ENCODE peak calls at places on chromosomes 7 and 10, in five cellular contexts. One of them, this sample, is unnamed.

GRCh38 chr7:13111230-13111629 is 423.8 kb downstream of the ARL4A start:
- DNase-seq in GM12878: no peak
- DNase-seq in H1: no peak
- DNase-seq in NT2/D1: no peak
- DNase-seq in HepG2: no peak
- DNase-seq in this sample: no peak

GRCh38 chr7:17054206-17054605 is 172.4 kb upstream of the AGR3 start:
- DNase-seq in GM12878: no peak
- DNase-seq in H1: no peak
- DNase-seq in NT2/D1: no peak
- DNase-seq in HepG2: no peak
- DNase-seq in this sample: no peak

GRCh38 chr10:77641344-77641743 is 3.7 kb upstream of the KCNMA1 start:
- DNase-seq in GM12878: no peak
- DNase-seq in H1: no peak
- DNase-seq in NT2/D1: no peak
- DNase-seq in HepG2: no peak
- DNase-seq in this sample: no peak

GRCh38 chr10:109187677-109188076 is 735.6 kb downstream of the XPNPEP1 start:
- DNase-seq in GM12878: no peak
- DNase-seq in H1: no peak
- DNase-seq in NT2/D1: no peak
- DNase-seq in HepG2: no peak
- DNase-seq in this sample: no peak

GRCh38 chr10:61992059-61992460 is 90.6 kb downstream of the ARID5B start:
- DNase-seq in GM12878: no peak
- DNase-seq in H1: no peak
- DNase-seq in NT2/D1: no peak
- DNase-seq in HepG2: no peak
- DNase-seq in this sample: no peak

GRCh38 chr7:30931927-30932540 is 20.4 kb downstream of the AQP1 start:
- DNase-seq in GM12878: no peak
- DNase-seq in H1: no peak
- DNase-seq in NT2/D1: no peak
- DNase-seq in HepG2: no peak
- DNase-seq in this sample: no peak

GRCh38 chr10:47081264-47081663 is 170.0 kb downstream of the PTPN20 start:
- DNase-seq in GM12878: no peak
- DNase-seq in H1: no peak
- DNase-seq in NT2/D1: no peak
- DNase-seq in HepG2: no peak
- DNase-seq in this sample: no peak

GRCh38 chr10:3852147-3852904 is 67.3 kb upstream of the KLF6 start:
- DNase-seq in GM12878: peak
- DNase-seq in H1: peak
- DNase-seq in NT2/D1: peak
- DNase-seq in HepG2: peak
- DNase-seq in this sample: peak

GRCh38 chr10:43200538-43201390 is 62.5 kb downstream of the CSGALNACT2 start:
- DNase-seq in GM12878: no peak
- DNase-seq in H1: no peak
- DNase-seq in NT2/D1: no peak
- DNase-seq in HepG2: no peak
- DNase-seq in this sample: no peak

GRCh38 chr7:862157-862556 is 14.2 kb upstream of the GET4 start:
- DNase-seq in GM12878: no peak
- DNase-seq in H1: no peak
- DNase-seq in NT2/D1: no peak
- DNase-seq in HepG2: no peak
- DNase-seq in this sample: no peak

GRCh38 chr10:131206136-131206995 is 105.2 kb downstream of the TCERG1L start:
- DNase-seq in GM12878: no peak
- DNase-seq in H1: no peak
- DNase-seq in NT2/D1: no peak
- DNase-seq in HepG2: no peak
- DNase-seq in this sample: no peak

GRCh38 chr10:16756561-16757221 is 60.5 kb downstream of the RSU1 start:
- DNase-seq in GM12878: no peak
- DNase-seq in H1: no peak
- DNase-seq in NT2/D1: no peak
- DNase-seq in HepG2: no peak
- DNase-seq in this sample: no peak

GRCh38 chr7:21364838-21365267 is 63.0 kb upstream of the SP4 start:
- DNase-seq in GM12878: no peak
- DNase-seq in H1: no peak
- DNase-seq in NT2/D1: no peak
- DNase-seq in HepG2: peak
- DNase-seq in this sample: no peak

DNA sequence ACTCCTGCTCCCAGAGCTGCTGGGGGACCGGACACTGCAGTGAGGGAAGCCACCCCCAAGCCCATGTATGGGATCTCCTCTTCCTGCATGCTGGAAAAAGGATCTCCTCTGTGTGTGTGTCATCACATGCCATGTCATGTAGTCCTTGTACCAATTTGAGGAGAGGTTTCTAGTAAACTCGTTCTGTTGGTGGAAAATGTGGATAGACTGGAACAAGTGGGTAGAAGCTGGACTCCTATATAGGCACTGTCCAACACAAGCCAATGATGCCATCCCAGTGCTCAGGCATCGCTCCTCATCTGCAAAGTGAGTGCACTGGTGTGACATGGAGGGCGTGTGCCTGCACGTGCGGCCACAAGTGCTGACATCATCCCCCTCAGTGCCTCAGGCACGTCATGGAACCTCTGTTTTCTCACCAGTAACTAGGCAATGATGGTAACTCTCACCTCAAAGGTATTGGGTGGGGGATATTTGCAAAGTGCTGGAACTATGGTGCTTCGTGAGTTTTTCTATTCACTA is 19.3 kb downstream of the MYO1G start:
- DNase-seq in GM12878: no peak
- DNase-seq in H1: no peak
- DNase-seq in NT2/D1: no peak
- DNase-seq in HepG2: no peak
- DNase-seq in this sample: no peak
- TF ChIP-seq SUZ12 in GM12878: no peak
- TF ChIP-seq SUZ12 in H1: no peak
- TF ChIP-seq SUZ12 in NT2/D1: no peak
- TF ChIP-seq SUZ12 in HepG2: no peak
- TF ChIP-seq SUZ12 in this sample: no peak

GRCh38 chr7:8176370-8177081 is 85.4 kb downstream of the ICA1 start:
- DNase-seq in GM12878: peak
- DNase-seq in H1: no peak
- DNase-seq in NT2/D1: no peak
- DNase-seq in HepG2: no peak
- DNase-seq in this sample: no peak
- TF ChIP-seq SUZ12 in GM12878: no peak
- TF ChIP-seq SUZ12 in H1: no peak
- TF ChIP-seq SUZ12 in NT2/D1: no peak
- TF ChIP-seq SUZ12 in HepG2: no peak
- TF ChIP-seq SUZ12 in this sample: no peak

GRCh38 chr7:49022448-49022847 is 98.1 kb downstream of the CDC14C start:
- DNase-seq in GM12878: no peak
- DNase-seq in H1: no peak
- DNase-seq in NT2/D1: no peak
- DNase-seq in HepG2: no peak
- DNase-seq in this sample: no peak
- TF ChIP-seq SUZ12 in GM12878: no peak
- TF ChIP-seq SUZ12 in H1: no peak
- TF ChIP-seq SUZ12 in NT2/D1: no peak
- TF ChIP-seq SUZ12 in HepG2: no peak
- TF ChIP-seq SUZ12 in this sample: no peak

DNA sequence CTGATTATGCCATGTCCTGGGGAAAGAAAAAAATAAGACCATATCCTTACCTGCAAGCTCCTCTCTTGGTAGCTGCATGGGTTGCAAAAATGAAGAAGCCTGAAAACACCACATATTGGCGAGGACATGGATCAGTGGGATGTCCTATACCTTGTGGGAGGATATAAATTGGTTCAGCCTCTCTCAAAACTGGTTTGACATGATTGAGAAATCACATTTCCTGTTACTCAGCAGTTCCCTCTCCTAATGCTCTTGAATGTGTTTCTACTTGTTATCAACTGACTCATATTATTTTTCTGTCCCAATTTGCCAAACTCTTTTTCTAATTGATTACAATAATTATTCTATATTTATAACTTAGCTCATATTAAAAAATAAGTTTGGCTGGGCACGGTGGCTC is 380.2 kb downstream of the EXOC4 start:
- DNase-seq in GM12878: no peak
- DNase-seq in H1: no peak
- DNase-seq in NT2/D1: no peak
- DNase-seq in HepG2: no peak
- DNase-seq in this sample: no peak
- TF ChIP-seq SUZ12 in GM12878: no peak
- TF ChIP-seq SUZ12 in H1: no peak
- TF ChIP-seq SUZ12 in NT2/D1: no peak
- TF ChIP-seq SUZ12 in HepG2: no peak
- TF ChIP-seq SUZ12 in this sample: no peak

GRCh38 chr10:21314906-21315305 is 210.6 kb downstream of the SKIDA1 start:
- DNase-seq in GM12878: no peak
- DNase-seq in H1: no peak
- DNase-seq in NT2/D1: no peak
- DNase-seq in HepG2: no peak
- DNase-seq in this sample: no peak

GRCh38 chr10:21313691-21314090 is 211.8 kb downstream of the SKIDA1 start:
- DNase-seq in GM12878: no peak
- DNase-seq in H1: no peak
- DNase-seq in NT2/D1: no peak
- DNase-seq in HepG2: no peak
- DNase-seq in this sample: no peak

GRCh38 chr10:21317902-21318301 is 207.6 kb downstream of the SKIDA1 start:
- DNase-seq in GM12878: no peak
- DNase-seq in H1: no peak
- DNase-seq in NT2/D1: no peak
- DNase-seq in HepG2: no peak
- DNase-seq in this sample: no peak

GRCh38 chr10:21314234-21314633 is 211.2 kb downstream of the SKIDA1 start:
- DNase-seq in GM12878: no peak
- DNase-seq in H1: no peak
- DNase-seq in NT2/D1: no peak
- DNase-seq in HepG2: peak
- DNase-seq in this sample: no peak

DNA sequence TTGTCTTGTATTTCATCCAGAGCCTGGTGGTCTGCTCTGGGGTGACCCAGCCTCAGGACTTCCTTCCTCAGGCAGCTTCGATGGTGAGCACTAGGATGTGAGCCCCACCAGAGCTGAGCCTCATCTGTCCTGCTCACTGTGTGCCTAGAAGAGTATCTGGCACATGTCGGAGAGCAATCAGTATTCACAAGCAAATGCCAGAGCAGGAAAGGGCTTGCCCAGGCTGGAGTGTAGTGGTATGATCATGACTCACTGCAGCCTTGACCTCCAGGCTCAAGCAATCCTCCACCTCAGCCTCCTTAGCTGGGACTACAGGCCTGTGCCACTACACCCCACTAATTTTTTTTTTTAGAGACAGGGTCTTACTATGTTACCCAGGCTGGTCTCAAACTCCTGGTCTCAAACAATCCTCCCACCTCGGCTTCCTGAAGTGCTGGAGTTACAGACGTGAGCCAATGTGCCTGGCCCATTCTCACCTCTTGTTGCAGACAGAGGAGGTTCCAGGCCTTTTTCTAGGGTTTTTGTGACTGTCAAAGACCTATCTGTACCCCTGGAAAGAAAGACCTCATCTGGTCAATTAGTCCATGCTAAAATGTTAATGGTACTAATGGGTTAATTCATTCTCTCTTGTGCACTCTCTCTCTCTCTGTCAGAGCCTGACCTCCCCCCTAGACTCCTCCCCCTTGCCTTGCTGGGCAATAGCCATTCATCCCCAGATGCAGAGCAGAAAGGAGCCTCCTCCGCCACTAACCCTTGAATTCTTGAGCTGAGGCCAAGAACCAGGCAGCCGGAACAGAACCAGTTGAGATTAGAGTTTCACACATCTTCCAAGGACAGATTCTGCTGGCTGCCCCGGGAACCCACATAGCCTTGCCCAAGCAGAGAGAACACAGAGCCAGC is 209.9 kb downstream of the SKIDA1 start:
- DNase-seq in GM12878: no peak
- DNase-seq in H1: no peak
- DNase-seq in NT2/D1: no peak
- DNase-seq in HepG2: peak
- DNase-seq in this sample: no peak
- TF ChIP-seq SUZ12 in GM12878: no peak
- TF ChIP-seq SUZ12 in H1: no peak
- TF ChIP-seq SUZ12 in NT2/D1: no peak
- TF ChIP-seq SUZ12 in HepG2: no peak
- TF ChIP-seq SUZ12 in this sample: no peak

GRCh38 chr7:41889040-41889439 is 186.2 kb upstream of the INHBA start:
- DNase-seq in GM12878: no peak
- DNase-seq in H1: no peak
- DNase-seq in NT2/D1: no peak
- DNase-seq in HepG2: no peak
- DNase-seq in this sample: no peak

GRCh38 chr7:41893656-41894055 is 190.8 kb upstream of the INHBA start:
- DNase-seq in GM12878: no peak
- DNase-seq in H1: no peak
- DNase-seq in NT2/D1: no peak
- DNase-seq in HepG2: no peak
- DNase-seq in this sample: no peak

GRCh38 chr7:41890631-41891265 is 187.9 kb upstream of the INHBA start:
- DNase-seq in GM12878: no peak
- DNase-seq in H1: no peak
- DNase-seq in NT2/D1: no peak
- DNase-seq in HepG2: no peak
- DNase-seq in this sample: no peak

GRCh38 chr7:41889472-41889871 is 186.6 kb upstream of the INHBA start:
- DNase-seq in GM12878: no peak
- DNase-seq in H1: no peak
- DNase-seq in NT2/D1: no peak
- DNase-seq in HepG2: no peak
- DNase-seq in this sample: no peak

GRCh38 chr7:41891967-41892755 is 189.3 kb upstream of the INHBA start:
- DNase-seq in GM12878: no peak
- DNase-seq in H1: no peak
- DNase-seq in NT2/D1: peak
- DNase-seq in HepG2: no peak
- DNase-seq in this sample: peak
- TF ChIP-seq SUZ12 in GM12878: no peak
- TF ChIP-seq SUZ12 in H1: no peak
- TF ChIP-seq SUZ12 in NT2/D1: no peak
- TF ChIP-seq SUZ12 in HepG2: no peak
- TF ChIP-seq SUZ12 in this sample: no peak

DNA sequence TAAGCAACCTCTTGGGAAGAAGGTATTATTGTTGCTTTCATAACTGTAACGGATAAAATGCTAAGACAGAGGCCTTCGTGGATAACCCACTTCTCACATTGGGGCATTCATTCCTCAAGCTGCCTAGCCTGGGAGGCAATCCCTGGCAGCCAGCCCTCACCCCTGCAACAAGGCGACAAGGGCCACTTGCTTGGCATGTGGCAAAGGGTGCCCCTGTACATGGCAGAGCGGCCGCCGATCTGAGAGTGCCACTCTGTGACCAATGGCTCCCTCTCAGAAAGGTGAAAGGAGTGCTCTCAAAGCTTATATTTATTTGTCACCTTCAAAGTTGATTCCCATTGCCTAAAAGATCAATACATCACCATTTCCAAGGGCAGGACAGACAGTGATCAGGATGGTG is 31.9 kb downstream of the EBF3 start:
- DNase-seq in GM12878: no peak
- DNase-seq in H1: no peak
- DNase-seq in NT2/D1: no peak
- DNase-seq in HepG2: no peak
- DNase-seq in this sample: no peak
- TF ChIP-seq SUZ12 in GM12878: no peak
- TF ChIP-seq SUZ12 in H1: no peak
- TF ChIP-seq SUZ12 in NT2/D1: no peak
- TF ChIP-seq SUZ12 in HepG2: no peak
- TF ChIP-seq SUZ12 in this sample: no peak

GRCh38 chr10:48273741-48274140 is 755 bp downstream of the FRMPD2 start:
- DNase-seq in GM12878: no peak
- DNase-seq in H1: no peak
- DNase-seq in NT2/D1: no peak
- DNase-seq in HepG2: no peak
- DNase-seq in this sample: no peak
- TF ChIP-seq SUZ12 in GM12878: no peak
- TF ChIP-seq SUZ12 in H1: no peak
- TF ChIP-seq SUZ12 in NT2/D1: no peak
- TF ChIP-seq SUZ12 in HepG2: no peak
- TF ChIP-seq SUZ12 in this sample: no peak

This sample was measured in HEK293T.